ENCODE peak calls at places on chromosomes 1 and 21, in nine cellular contexts. One of them, this sample, is unnamed.

GRCh38 chr1:35660581-35661473 is 19.5 kb upstream of the PSMB2 start:
- DNase-seq in naive thymus-derived CD4-positive, alpha-beta T cell: no peak
- DNase-seq in upper lobe of right lung: no peak
- DNase-seq in RWPE1: peak
- DNase-seq in fibroblast of lung: peak
- DNase-seq in H9: peak
- DNase-seq in DND-41: peak
- DNase-seq in left ventricle myocardium inferior: no peak
- DNase-seq in psoas muscle: no peak
- DNase-seq in this sample: peak

GRCh38 chr1:208170252-208170651 is 73.9 kb downstream of the PLXNA2 start:
- DNase-seq in naive thymus-derived CD4-positive, alpha-beta T cell: no peak
- DNase-seq in upper lobe of right lung: peak
- DNase-seq in RWPE1: no peak
- DNase-seq in fibroblast of lung: no peak
- DNase-seq in H9: no peak
- DNase-seq in DND-41: peak
- DNase-seq in left ventricle myocardium inferior: no peak
- DNase-seq in psoas muscle: no peak
- DNase-seq in this sample: no peak

GRCh38 chr21:41121785-41122415 is 46.1 kb upstream of the BACE2 start:
- DNase-seq in naive thymus-derived CD4-positive, alpha-beta T cell: peak
- DNase-seq in upper lobe of right lung: peak
- DNase-seq in RWPE1: peak
- DNase-seq in fibroblast of lung: peak
- DNase-seq in H9: peak
- DNase-seq in DND-41: peak
- DNase-seq in left ventricle myocardium inferior: peak
- DNase-seq in psoas muscle: peak
- DNase-seq in this sample: no peak

GRCh38 chr1:106526650-106527049 is 529.8 kb upstream of the PRMT6 start:
- DNase-seq in naive thymus-derived CD4-positive, alpha-beta T cell: no peak
- DNase-seq in upper lobe of right lung: no peak
- DNase-seq in RWPE1: peak
- DNase-seq in fibroblast of lung: peak
- DNase-seq in H9: no peak
- DNase-seq in DND-41: no peak
- DNase-seq in left ventricle myocardium inferior: no peak
- DNase-seq in psoas muscle: no peak
- DNase-seq in this sample: no peak

GRCh38 chr1:180881806-180882509 is 30.7 kb upstream of the KIAA1614 start:
- DNase-seq in naive thymus-derived CD4-positive, alpha-beta T cell: peak
- DNase-seq in upper lobe of right lung: no peak
- DNase-seq in RWPE1: peak
- DNase-seq in fibroblast of lung: peak
- DNase-seq in H9: no peak
- DNase-seq in DND-41: no peak
- DNase-seq in left ventricle myocardium inferior: no peak
- DNase-seq in psoas muscle: no peak
- DNase-seq in this sample: no peak

GRCh38 chr1:50348449-50349241 is 74.6 kb downstream of the DMRTA2 start:
- DNase-seq in naive thymus-derived CD4-positive, alpha-beta T cell: peak
- DNase-seq in upper lobe of right lung: no peak
- DNase-seq in RWPE1: peak
- DNase-seq in fibroblast of lung: peak
- DNase-seq in H9: peak
- DNase-seq in DND-41: peak
- DNase-seq in left ventricle myocardium inferior: no peak
- DNase-seq in psoas muscle: peak
- DNase-seq in this sample: peak

GRCh38 chr1:7827134-7827955 is 25.5 kb downstream of the UTS2 start:
- DNase-seq in naive thymus-derived CD4-positive, alpha-beta T cell: peak
- DNase-seq in upper lobe of right lung: no peak
- DNase-seq in RWPE1: no peak
- DNase-seq in fibroblast of lung: no peak
- DNase-seq in H9: no peak
- DNase-seq in DND-41: no peak
- DNase-seq in left ventricle myocardium inferior: no peak
- DNase-seq in psoas muscle: no peak
- DNase-seq in this sample: no peak

GRCh38 chr1:246155923-246156322 is 351.2 kb downstream of the SMYD3 start:
- DNase-seq in naive thymus-derived CD4-positive, alpha-beta T cell: no peak
- DNase-seq in upper lobe of right lung: no peak
- DNase-seq in RWPE1: peak
- DNase-seq in fibroblast of lung: peak
- DNase-seq in H9: no peak
- DNase-seq in DND-41: no peak
- DNase-seq in left ventricle myocardium inferior: no peak
- DNase-seq in psoas muscle: no peak
- DNase-seq in this sample: no peak

GRCh38 chr1:228343211-228343661 is 63.4 kb downstream of the TRIM11 start:
- DNase-seq in naive thymus-derived CD4-positive, alpha-beta T cell: no peak
- DNase-seq in upper lobe of right lung: no peak
- DNase-seq in RWPE1: no peak
- DNase-seq in fibroblast of lung: no peak
- DNase-seq in H9: peak
- DNase-seq in DND-41: no peak
- DNase-seq in left ventricle myocardium inferior: peak
- DNase-seq in psoas muscle: peak
- DNase-seq in this sample: no peak

GRCh38 chr1:47650205-47650604 is 212.4 kb downstream of the FOXD2 start:
- DNase-seq in naive thymus-derived CD4-positive, alpha-beta T cell: no peak
- DNase-seq in upper lobe of right lung: peak
- DNase-seq in RWPE1: peak
- DNase-seq in fibroblast of lung: peak
- DNase-seq in H9: peak
- DNase-seq in DND-41: no peak
- DNase-seq in left ventricle myocardium inferior: no peak
- DNase-seq in psoas muscle: no peak
- DNase-seq in this sample: no peak

GRCh38 chr1:163013826-163014600 is 55.1 kb upstream of the RGS4 start:
- DNase-seq in naive thymus-derived CD4-positive, alpha-beta T cell: no peak
- DNase-seq in upper lobe of right lung: no peak
- DNase-seq in RWPE1: no peak
- DNase-seq in fibroblast of lung: no peak
- DNase-seq in H9: no peak
- DNase-seq in DND-41: peak
- DNase-seq in left ventricle myocardium inferior: no peak
- DNase-seq in psoas muscle: no peak
- DNase-seq in this sample: no peak

GRCh38 chr1:68229927-68230812 is 2.2 kb downstream of the WLS start:
- DNase-seq in naive thymus-derived CD4-positive, alpha-beta T cell: no peak
- DNase-seq in upper lobe of right lung: no peak
- DNase-seq in RWPE1: peak
- DNase-seq in fibroblast of lung: peak
- DNase-seq in H9: no peak
- DNase-seq in DND-41: no peak
- DNase-seq in left ventricle myocardium inferior: no peak
- DNase-seq in psoas muscle: no peak
- DNase-seq in this sample: no peak

GRCh38 chr1:8370928-8371327 is 53.0 kb downstream of the SLC45A1 start:
- DNase-seq in naive thymus-derived CD4-positive, alpha-beta T cell: no peak
- DNase-seq in upper lobe of right lung: peak
- DNase-seq in RWPE1: no peak
- DNase-seq in fibroblast of lung: peak
- DNase-seq in H9: no peak
- DNase-seq in DND-41: no peak
- DNase-seq in left ventricle myocardium inferior: no peak
- DNase-seq in psoas muscle: no peak
- DNase-seq in this sample: no peak

GRCh38 chr1:25727819-25728286 is 72.1 kb upstream of the SELENON start:
- DNase-seq in naive thymus-derived CD4-positive, alpha-beta T cell: no peak
- DNase-seq in upper lobe of right lung: no peak
- DNase-seq in RWPE1: no peak
- DNase-seq in fibroblast of lung: peak
- DNase-seq in H9: no peak
- DNase-seq in DND-41: no peak
- DNase-seq in left ventricle myocardium inferior: peak
- DNase-seq in psoas muscle: peak
- DNase-seq in this sample: no peak

DNA sequence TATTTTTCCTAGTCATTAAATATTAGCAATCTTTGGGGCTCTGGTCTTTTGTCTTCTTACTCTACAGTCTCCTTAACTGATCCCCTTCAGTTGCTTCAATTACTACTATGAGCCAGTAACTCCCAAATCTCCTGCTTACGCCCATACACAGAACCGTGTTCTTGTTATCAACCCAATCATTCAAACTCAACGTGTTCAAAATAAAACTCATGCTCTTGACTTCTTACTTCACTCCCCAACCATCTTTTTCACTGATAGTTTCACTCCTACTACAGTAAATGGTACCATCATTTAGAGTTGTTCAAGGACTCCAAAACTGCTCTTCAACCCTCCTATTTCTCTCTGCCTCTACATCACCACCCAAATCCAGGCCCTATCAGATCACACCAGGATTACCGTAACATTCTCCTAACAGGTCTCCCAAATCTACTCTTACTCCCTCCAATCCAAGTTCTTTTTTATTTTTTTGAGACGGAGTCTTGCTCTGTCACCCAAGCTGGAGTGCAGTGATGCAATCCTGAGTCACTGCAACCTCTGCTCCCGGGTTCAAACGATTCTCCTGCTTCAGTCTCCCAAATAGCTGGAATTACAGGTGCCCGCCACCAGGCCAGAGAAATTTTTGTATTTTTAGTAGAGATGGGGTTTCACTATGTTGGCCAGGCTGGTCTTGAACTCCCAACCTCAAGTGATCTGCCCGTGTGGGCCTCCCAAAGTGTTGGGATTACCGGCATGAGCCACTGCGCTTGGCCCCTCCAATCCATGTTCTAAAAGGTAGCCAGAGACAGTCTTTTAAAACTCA is 3.0 kb downstream of the YARS1 start:
- DNase-seq in naive thymus-derived CD4-positive, alpha-beta T cell: no peak
- DNase-seq in upper lobe of right lung: no peak
- DNase-seq in RWPE1: no peak
- DNase-seq in fibroblast of lung: peak
- DNase-seq in H9: no peak
- DNase-seq in DND-41: no peak
- DNase-seq in left ventricle myocardium inferior: no peak
- DNase-seq in psoas muscle: no peak
- DNase-seq in this sample: no peak
- H3K27ac ChIP-seq in naive thymus-derived CD4-positive, alpha-beta T cell: no peak
- H3K27ac ChIP-seq in upper lobe of right lung: no peak
- H3K27ac ChIP-seq in RWPE1: peak
- H3K27ac ChIP-seq in fibroblast of lung: no peak
- H3K27ac ChIP-seq in H9: no peak
- H3K27ac ChIP-seq in DND-41: no peak
- H3K27ac ChIP-seq in left ventricle myocardium inferior: no peak
- H3K27ac ChIP-seq in psoas muscle: peak
- H3K27ac ChIP-seq in this sample: no peak

DNA sequence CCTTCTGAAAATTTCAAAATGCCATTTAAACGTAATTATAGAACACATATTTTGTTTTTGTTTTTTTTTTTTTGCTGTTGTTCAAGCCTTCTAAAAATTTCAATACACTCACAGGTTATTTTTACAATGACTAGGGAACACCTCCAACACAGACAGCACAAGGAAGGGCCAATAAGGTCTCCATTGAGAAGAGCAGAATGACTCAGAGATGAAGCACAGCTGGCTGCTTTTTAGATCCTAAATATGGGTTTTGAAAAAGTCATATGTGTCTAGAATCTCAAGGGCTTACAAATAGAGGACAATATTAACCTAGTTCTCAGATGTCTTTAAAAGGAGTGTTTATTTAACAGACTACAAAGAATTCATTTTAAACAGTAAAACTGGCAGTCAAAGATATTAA is 104.6 kb downstream of the NEGR1 start:
- DNase-seq in naive thymus-derived CD4-positive, alpha-beta T cell: no peak
- DNase-seq in upper lobe of right lung: no peak
- DNase-seq in RWPE1: no peak
- DNase-seq in fibroblast of lung: peak
- DNase-seq in H9: no peak
- DNase-seq in DND-41: no peak
- DNase-seq in left ventricle myocardium inferior: no peak
- DNase-seq in psoas muscle: no peak
- DNase-seq in this sample: no peak
- H3K27ac ChIP-seq in naive thymus-derived CD4-positive, alpha-beta T cell: no peak
- H3K27ac ChIP-seq in upper lobe of right lung: no peak
- H3K27ac ChIP-seq in RWPE1: no peak
- H3K27ac ChIP-seq in fibroblast of lung: no peak
- H3K27ac ChIP-seq in H9: no peak
- H3K27ac ChIP-seq in DND-41: no peak
- H3K27ac ChIP-seq in left ventricle myocardium inferior: no peak
- H3K27ac ChIP-seq in psoas muscle: no peak
- H3K27ac ChIP-seq in this sample: no peak

DNA sequence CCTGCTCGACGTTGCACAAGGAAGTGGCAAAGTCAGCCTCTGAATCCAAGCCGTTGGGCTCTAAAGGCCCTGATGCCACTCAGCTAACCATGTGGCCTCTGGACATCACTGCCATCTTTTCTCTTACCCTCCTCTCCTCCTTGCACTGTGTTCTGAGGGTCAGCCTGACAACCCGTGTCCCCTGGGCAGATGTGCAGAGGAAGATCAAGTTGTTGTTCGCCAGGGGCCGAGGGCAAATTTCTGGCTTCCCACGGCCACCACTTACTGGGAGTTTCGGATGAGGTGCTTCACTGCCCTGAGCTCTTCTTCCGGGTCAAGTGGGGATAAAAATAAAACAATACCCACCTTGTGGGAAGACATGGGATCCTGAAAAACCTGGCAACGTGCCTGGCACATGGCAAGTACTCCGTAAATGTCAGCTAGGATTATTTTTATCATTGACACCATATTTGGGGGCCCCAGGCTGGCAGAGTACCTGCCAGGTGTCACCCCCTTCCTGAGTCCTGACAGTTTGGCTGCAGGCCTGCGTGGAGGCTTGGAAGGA is 9.0 kb upstream of the EPHA2 start:
- DNase-seq in naive thymus-derived CD4-positive, alpha-beta T cell: no peak
- DNase-seq in upper lobe of right lung: no peak
- DNase-seq in RWPE1: no peak
- DNase-seq in fibroblast of lung: no peak
- DNase-seq in H9: no peak
- DNase-seq in DND-41: no peak
- DNase-seq in left ventricle myocardium inferior: no peak
- DNase-seq in psoas muscle: no peak
- DNase-seq in this sample: no peak
- H3K27ac ChIP-seq in naive thymus-derived CD4-positive, alpha-beta T cell: no peak
- H3K27ac ChIP-seq in upper lobe of right lung: no peak
- H3K27ac ChIP-seq in RWPE1: peak
- H3K27ac ChIP-seq in fibroblast of lung: peak
- H3K27ac ChIP-seq in H9: no peak
- H3K27ac ChIP-seq in DND-41: no peak
- H3K27ac ChIP-seq in left ventricle myocardium inferior: peak
- H3K27ac ChIP-seq in psoas muscle: no peak
- H3K27ac ChIP-seq in this sample: peak

DNA sequence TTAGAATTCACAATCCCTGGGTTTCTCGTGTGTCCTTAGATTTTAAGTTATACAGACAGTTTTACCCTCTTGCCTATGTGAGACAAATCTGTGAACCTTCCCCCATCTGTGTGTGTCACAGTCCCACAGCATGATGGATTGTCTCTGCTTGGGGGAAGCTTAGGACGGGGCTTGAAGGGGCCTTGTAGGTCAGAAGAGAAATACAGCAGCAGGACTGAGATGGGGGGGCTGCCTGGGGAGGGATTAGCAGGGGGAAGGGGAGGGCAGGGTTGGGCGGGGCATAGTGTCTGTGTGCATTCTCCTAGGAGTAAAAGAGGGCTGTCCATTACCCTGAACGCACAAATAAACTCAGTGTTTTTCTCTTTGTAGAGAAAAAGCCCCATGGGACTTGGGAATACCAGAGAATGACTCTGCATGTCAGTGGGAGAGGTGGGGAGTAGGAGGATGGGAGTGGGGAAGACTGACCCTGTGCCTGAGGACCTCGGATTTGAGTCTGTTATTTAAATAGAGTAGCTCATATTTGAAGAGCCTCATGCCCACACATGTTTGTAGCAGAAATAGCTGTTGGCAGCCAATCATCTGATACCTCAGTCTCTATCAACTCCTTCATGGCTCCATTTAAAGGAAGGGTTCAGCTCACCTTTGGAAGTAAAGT is 16.4 kb downstream of the RNF220 start:
- DNase-seq in naive thymus-derived CD4-positive, alpha-beta T cell: no peak
- DNase-seq in upper lobe of right lung: no peak
- DNase-seq in RWPE1: no peak
- DNase-seq in fibroblast of lung: no peak
- DNase-seq in H9: no peak
- DNase-seq in DND-41: no peak
- DNase-seq in left ventricle myocardium inferior: no peak
- DNase-seq in psoas muscle: no peak
- DNase-seq in this sample: no peak
- H3K27ac ChIP-seq in naive thymus-derived CD4-positive, alpha-beta T cell: no peak
- H3K27ac ChIP-seq in upper lobe of right lung: no peak
- H3K27ac ChIP-seq in RWPE1: no peak
- H3K27ac ChIP-seq in fibroblast of lung: no peak
- H3K27ac ChIP-seq in H9: no peak
- H3K27ac ChIP-seq in DND-41: no peak
- H3K27ac ChIP-seq in left ventricle myocardium inferior: peak
- H3K27ac ChIP-seq in psoas muscle: no peak
- H3K27ac ChIP-seq in this sample: no peak